ENCODE peak calls at places on chromosome 19, in five cellular contexts. D is psoas muscle, W is dorsolateral prefrontal cortex, F is DND-41, I is transverse colon. K is an unnamed sample.

GRCh38 chr19:5339950-5340636 is 519 bp downstream of the PTPRS start:
- DNase-seq in F (no peak), I (no peak), W (no peak), D (no peak), K (no peak)

GRCh38 chr19:50258918-50259372 is 55.5 kb downstream of the MYH14 start:
- DNase-seq in F (no peak), W (no peak), D (peak), I (peak), K (no peak)

GRCh38 chr19:2207991-2208860 is 27.9 kb downstream of the PLEKHJ1 start:
- DNase-seq in W (no peak), I (peak), D (peak), F (peak), K (peak)

GRCh38 chr19:2046046-2046907 is 4.8 kb downstream of the MKNK2 start:
- DNase-seq in I (no peak), D (no peak), F (no peak), W (peak), K (peak)

GRCh38 chr19:53581871-53582279 is 43.9 kb downstream of the ZNF331 start:
- DNase-seq in W (no peak), I (no peak), F (no peak), D (no peak), K (no peak)

GRCh38 chr19:10817291-10818038 is 18.5 kb downstream of the TMED1 start:
- DNase-seq in W (no peak), I (peak), D (peak), F (no peak), K (peak)

GRCh38 chr19:57559008-57559403 is 657 bp downstream of the ZNF550 start:
- DNase-seq in W (peak), I (peak), F (peak), D (no peak), K (no peak)

GRCh38 chr19:1773173-1773572 is 19.9 kb downstream of the ONECUT3 start:
- DNase-seq in W (no peak), I (no peak), D (no peak), F (no peak), K (no peak)

GRCh38 chr19:33290956-33291622 is 11.2 kb downstream of the CEBPA start:
- DNase-seq in F (no peak), I (peak), D (no peak), W (no peak), K (no peak)

GRCh38 chr19:10000171-10000826 is 10.0 kb downstream of the COL5A3 start:
- DNase-seq in D (peak), W (peak), F (peak), I (peak), K (peak)

GRCh38 chr19:16615788-16616187 is 12.2 kb downstream of the MED26 start:
- DNase-seq in D (no peak), I (no peak), W (no peak), F (no peak), K (no peak)

GRCh38 chr19:17406039-17406886 is 833 bp upstream of the BST2 start:
- DNase-seq in I (peak), W (no peak), D (no peak), F (peak), K (no peak)

GRCh38 chr19:4455742-4456565 is 1.6 kb downstream of the UBXN6 start:
- DNase-seq in F (no peak), W (peak), I (peak), D (peak), K (peak)

GRCh38 chr19:40419066-40419612 is 6.0 kb upstream of the PRX start:
- DNase-seq in W (no peak), F (no peak), I (no peak), D (no peak), K (no peak)

GRCh38 chr19:5572556-5573286 is 5.0 kb upstream of the TINCR start:
- DNase-seq in W (no peak), F (no peak), I (peak), D (no peak), K (no peak)

GRCh38 chr19:32638625-32639024 is 36.4 kb downstream of the ANKRD27 start:
- DNase-seq in D (no peak), I (no peak), F (no peak), W (no peak), K (no peak)

GRCh38 chr19:31444931-31445330 is 95.7 kb upstream of the TSHZ3 start:
- DNase-seq in D (no peak), W (no peak), F (no peak), I (no peak), K (no peak)

GRCh38 chr19:29779921-29780320 is 31.9 kb upstream of the CCNE1 start:
- DNase-seq in F (no peak), D (no peak), I (no peak), W (no peak), K (no peak)

GRCh38 chr19:16327131-16327450 is 2.5 kb downstream of the KLF2 start:
- DNase-seq in I (no peak), W (no peak), F (no peak), D (no peak), K (no peak)

GRCh38 chr19:29887498-29887897 is 54.5 kb upstream of the URI1 start:
- DNase-seq in W (no peak), D (no peak), F (no peak), I (no peak), K (no peak)

GRCh38 chr19:29263305-29264080 is 50.5 kb upstream of the UQCRFS1 start:
- DNase-seq in F (peak), W (no peak), D (peak), I (peak), K (peak)

GRCh38 chr19:43425567-43426392 is 11.1 kb downstream of the TEX101 start:
- DNase-seq in W (no peak), F (no peak), D (no peak), I (peak), K (no peak)

GRCh38 chr19:58261600-58261967 is 17.2 kb upstream of the ZNF8 start:
- DNase-seq in I (no peak), F (no peak), W (no peak), D (no peak), K (no peak)

GRCh38 chr19:7010722-7011593 is 10.3 kb downstream of the MBD3L2B start:
- DNase-seq in F (no peak), W (no peak), I (no peak), D (no peak), K (no peak)

GRCh38 chr19:6359942-6360341 is 1.4 kb upstream of the CLPP start:
- DNase-seq in D (no peak), W (no peak), I (no peak), F (no peak), K (no peak)

GRCh38 chr19:16627194-16627927 is 643 bp downstream of the MED26 start:
- DNase-seq in W (no peak), F (peak), I (peak), D (no peak), K (no peak)

GRCh38 chr19:3055741-3056453 is 6.4 kb downstream of the TLE5 start:
- DNase-seq in W (peak), F (no peak), I (peak), D (peak), K (peak)

GRCh38 chr19:4870025-4870700 is 2.7 kb upstream of the PLIN3 start:
- DNase-seq in I (peak), W (no peak), F (no peak), D (peak), K (no peak)

GRCh38 chr19:42547927-42548326 is 19.6 kb upstream of the CEACAM1 start:
- DNase-seq in F (no peak), I (no peak), W (no peak), D (no peak), K (no peak)

GRCh38 chr19:7197760-7198696 is 96.2 kb downstream of the INSR start:
- DNase-seq in W (peak), F (peak), I (peak), D (peak), K (peak)

GRCh38 chr19:4077800-4078683 is 11.3 kb upstream of the ZBTB7A start:
- DNase-seq in I (peak), F (peak), D (peak), W (no peak), K (no peak)

GRCh38 chr19:29525901-29526729 is at the start of gene VSTM2B:
- DNase-seq in D (no peak), I (no peak), W (no peak), F (no peak), K (no peak)

GRCh38 chr19:3358919-3359849 is 7.2 kb upstream of the NFIC start:
- DNase-seq in F (peak), W (peak), D (peak), I (peak), K (no peak)

GRCh38 chr19:13633109-13633508 is 126.8 kb upstream of the CACNA1A start:
- DNase-seq in D (no peak), W (no peak), I (peak), F (no peak), K (no peak)

GRCh38 chr19:45809643-45810159 is 5.4 kb downstream of the RSPH6A start:
- DNase-seq in D (no peak), I (no peak), W (no peak), F (peak), K (no peak)

GRCh38 chr19:33461256-33462111 is 60.1 kb downstream of the PEPD start:
- DNase-seq in W (no peak), D (no peak), I (no peak), F (no peak), K (no peak)

GRCh38 chr19:5122671-5123409 is 153.9 kb downstream of the KDM4B start:
- DNase-seq in W (no peak), I (no peak), D (no peak), F (no peak), K (no peak)

GRCh38 chr19:919157-920050 is 2.3 kb downstream of the KISS1R start:
- DNase-seq in D (no peak), W (no peak), I (no peak), F (no peak), K (no peak)

GRCh38 chr19:14435320-14436050 is 2.4 kb downstream of the PKN1 start:
- DNase-seq in I (no peak), W (no peak), D (no peak), F (no peak), K (no peak)

GRCh38 chr19:48169974-48170803 is at the start of the genes LIG1 and ZSWIM9:
- DNase-seq in D (peak), W (peak), F (peak), I (peak), K (peak)
- TF ChIP-seq CTCF in D (no peak), W (peak), F (no peak), I (no peak), K (no peak)

DNA sequence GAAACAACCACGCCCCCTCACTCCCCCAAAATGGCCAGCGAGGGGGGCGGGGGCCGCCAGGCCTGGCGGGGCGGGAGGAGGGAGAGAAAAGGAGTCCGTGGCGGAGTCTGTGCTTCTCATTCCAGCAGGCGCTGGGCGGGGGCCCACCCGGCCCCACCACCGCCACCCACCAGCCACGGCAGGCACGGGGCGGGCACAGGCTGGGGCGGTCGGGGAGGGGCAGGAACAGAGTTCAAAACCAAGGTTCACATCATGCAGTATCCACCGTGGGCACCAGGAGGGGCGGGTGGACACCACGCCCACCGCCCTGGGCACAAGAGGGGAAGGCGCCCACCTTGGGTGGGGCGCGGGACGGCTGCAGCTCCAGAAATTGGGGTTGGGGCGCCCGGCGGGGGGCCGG is 12.8 kb downstream of the DPF1 start:
- DNase-seq in F (peak), D (no peak), I (no peak), W (no peak), K (no peak)
- H3K27ac ChIP-seq in F (no peak), D (no peak), I (no peak), W (peak), K (no peak)

GRCh38 chr19:37583340-37583739 is 11.3 kb downstream of the ZNF571 start:
- DNase-seq in W (no peak), D (no peak), F (no peak), I (no peak), K (no peak)
- TF ChIP-seq CTCF in W (no peak), D (no peak), F (peak), I (no peak), K (no peak)

GRCh38 chr19:35816262-35816661 is 3.6 kb upstream of the PRODH2 start:
- DNase-seq in F (no peak), W (no peak), I (no peak), D (no peak), K (no peak)

GRCh38 chr19:35816846-35817245 is 4.2 kb upstream of the PRODH2 start:
- DNase-seq in D (no peak), F (no peak), W (no peak), I (no peak), K (no peak)

GRCh38 chr19:35812220-35813042 is at the start of gene PRODH2:
- DNase-seq in D (no peak), I (no peak), F (no peak), W (no peak), K (no peak)

GRCh38 chr19:35811317-35812219 is 1.1 kb downstream of the PRODH2 start:
- DNase-seq in F (no peak), W (no peak), I (no peak), D (no peak), K (no peak)

DNA sequence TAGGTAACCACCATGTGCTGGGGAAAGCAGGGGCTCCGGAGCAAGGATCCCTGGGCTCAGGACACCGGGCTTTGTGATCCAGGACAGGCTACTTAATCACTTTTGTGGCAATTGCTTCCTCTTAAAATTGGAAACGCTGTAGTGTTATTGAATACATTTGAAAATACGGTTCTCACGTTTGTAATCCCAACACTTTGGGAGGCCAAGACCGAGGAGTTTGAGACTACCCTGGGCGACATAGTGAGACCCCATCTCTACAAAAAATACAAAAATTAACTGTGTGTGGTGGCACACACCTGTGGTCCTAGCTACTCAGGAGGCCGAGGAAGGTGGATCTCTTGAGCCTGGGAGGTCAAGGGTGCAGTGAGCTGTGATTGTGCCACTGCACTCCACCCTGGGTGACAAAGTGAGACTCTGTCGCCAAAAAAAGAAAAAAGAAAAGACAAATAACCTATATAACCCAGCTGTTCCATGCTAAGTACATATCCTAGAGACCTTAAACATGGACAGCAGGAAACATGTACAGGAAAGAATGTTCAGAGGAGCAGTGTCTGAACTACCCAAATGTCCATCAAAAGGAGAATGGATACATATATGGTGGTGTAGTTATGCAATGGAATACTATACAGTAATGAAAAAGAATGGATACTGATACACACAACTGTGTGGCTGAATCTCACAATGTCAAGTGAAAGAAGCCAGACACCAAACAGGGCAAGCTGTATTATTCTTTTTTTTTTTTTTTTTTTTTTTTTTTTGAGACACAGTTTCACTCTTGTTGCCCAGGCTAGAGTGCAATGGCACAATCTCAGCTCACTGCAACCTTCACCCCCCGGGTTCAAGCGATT is 622 bp upstream of the PRODH2 start:
- DNase-seq in D (no peak), F (no peak), I (no peak), W (no peak), K (no peak)
- H3K27ac ChIP-seq in D (no peak), F (no peak), I (no peak), W (no peak), K (no peak)

K was measured in gastrocnemius medialis.